ENCODE peak calls at places on chromosomes 13 and 19, in six cellular contexts. One of them, this sample, is unnamed.

GRCh38 chr13:39773833-39774232 is 118.4 kb downstream of the COG6 start:
- DNase-seq in fibroblast of the conjunctiva: no peak
- DNase-seq in NCI-H1436: no peak
- DNase-seq in Calu3: no peak
- DNase-seq in mammary epithelial cell: no peak
- DNase-seq in NCI-H510A: no peak
- DNase-seq in this sample: no peak

GRCh38 chr19:47618771-47619170 is 9.8 kb downstream of the BICRA start:
- DNase-seq in fibroblast of the conjunctiva: no peak
- DNase-seq in NCI-H1436: no peak
- DNase-seq in Calu3: no peak
- DNase-seq in mammary epithelial cell: no peak
- DNase-seq in NCI-H510A: no peak
- DNase-seq in this sample: peak; percentile 84

GRCh38 chr13:111962431-111962891 is 104.5 kb upstream of the SOX1 start:
- DNase-seq in fibroblast of the conjunctiva: no peak
- DNase-seq in NCI-H1436: no peak
- DNase-seq in Calu3: no peak
- DNase-seq in mammary epithelial cell: no peak
- DNase-seq in NCI-H510A: no peak
- DNase-seq in this sample: no peak

GRCh38 chr19:13154241-13154778 is 4.1 kb downstream of the IER2 start:
- DNase-seq in fibroblast of the conjunctiva: peak; percentile 88
- DNase-seq in NCI-H1436: peak; percentile 13
- DNase-seq in Calu3: no peak
- DNase-seq in mammary epithelial cell: peak; percentile 80
- DNase-seq in NCI-H510A: peak; percentile 29
- DNase-seq in this sample: peak; percentile 92

GRCh38 chr19:53246498-53246897 is 8.2 kb downstream of the ZNF677 start:
- DNase-seq in fibroblast of the conjunctiva: no peak
- DNase-seq in NCI-H1436: no peak
- DNase-seq in Calu3: no peak
- DNase-seq in mammary epithelial cell: no peak
- DNase-seq in NCI-H510A: no peak
- DNase-seq in this sample: no peak

GRCh38 chr19:5192568-5192967 is 148.0 kb downstream of the PTPRS start:
- DNase-seq in fibroblast of the conjunctiva: no peak
- DNase-seq in NCI-H1436: no peak
- DNase-seq in Calu3: no peak
- DNase-seq in mammary epithelial cell: no peak
- DNase-seq in NCI-H510A: no peak
- DNase-seq in this sample: no peak

GRCh38 chr19:34474233-34474989 is 7.1 kb upstream of the WTIP start:
- DNase-seq in fibroblast of the conjunctiva: no peak
- DNase-seq in NCI-H1436: peak; percentile 41
- DNase-seq in Calu3: no peak
- DNase-seq in mammary epithelial cell: no peak
- DNase-seq in NCI-H510A: no peak
- DNase-seq in this sample: no peak

GRCh38 chr13:20389696-20390525 is 135.7 kb downstream of the CRYL1 start:
- DNase-seq in fibroblast of the conjunctiva: no peak
- DNase-seq in NCI-H1436: no peak
- DNase-seq in Calu3: no peak
- DNase-seq in mammary epithelial cell: no peak
- DNase-seq in NCI-H510A: no peak
- DNase-seq in this sample: no peak

GRCh38 chr19:12208221-12208620 is 45.3 kb downstream of the ZNF136 start:
- DNase-seq in fibroblast of the conjunctiva: no peak
- DNase-seq in NCI-H1436: no peak
- DNase-seq in Calu3: no peak
- DNase-seq in mammary epithelial cell: no peak
- DNase-seq in NCI-H510A: no peak
- DNase-seq in this sample: no peak

GRCh38 chr19:18894254-18895037 is 1.5 kb downstream of the CERS1 start:
- DNase-seq in fibroblast of the conjunctiva: peak; percentile 33
- DNase-seq in NCI-H1436: peak; percentile 59
- DNase-seq in Calu3: no peak
- DNase-seq in mammary epithelial cell: no peak
- DNase-seq in NCI-H510A: no peak
- DNase-seq in this sample: no peak

GRCh38 chr13:36293497-36293896 is 4.1 kb downstream of the CCDC169 start:
- DNase-seq in fibroblast of the conjunctiva: no peak
- DNase-seq in NCI-H1436: no peak
- DNase-seq in Calu3: no peak
- DNase-seq in mammary epithelial cell: no peak
- DNase-seq in NCI-H510A: no peak
- DNase-seq in this sample: no peak

GRCh38 chr13:87778128-87778527 is 107.0 kb downstream of the SLITRK5 start:
- DNase-seq in fibroblast of the conjunctiva: no peak
- DNase-seq in NCI-H1436: no peak
- DNase-seq in Calu3: no peak
- DNase-seq in mammary epithelial cell: no peak
- DNase-seq in NCI-H510A: no peak
- DNase-seq in this sample: no peak

GRCh38 chr19:35755160-35755549 is 1.7 kb downstream of the HSPB6 start:
- DNase-seq in fibroblast of the conjunctiva: no peak
- DNase-seq in NCI-H1436: no peak
- DNase-seq in Calu3: no peak
- DNase-seq in mammary epithelial cell: no peak
- DNase-seq in NCI-H510A: no peak
- DNase-seq in this sample: no peak

GRCh38 chr13:32726374-32727037 is 140.3 kb downstream of the PDS5B start:
- DNase-seq in fibroblast of the conjunctiva: no peak
- DNase-seq in NCI-H1436: no peak
- DNase-seq in Calu3: no peak
- DNase-seq in mammary epithelial cell: no peak
- DNase-seq in NCI-H510A: no peak
- DNase-seq in this sample: no peak

GRCh38 chr13:37690361-37690760 is 91.8 kb upstream of the POSTN start:
- DNase-seq in fibroblast of the conjunctiva: no peak
- DNase-seq in NCI-H1436: no peak
- DNase-seq in Calu3: no peak
- DNase-seq in mammary epithelial cell: no peak
- DNase-seq in NCI-H510A: no peak
- DNase-seq in this sample: no peak

GRCh38 chr13:33793726-33794125 is 24.2 kb upstream of the RFC3 start:
- DNase-seq in fibroblast of the conjunctiva: no peak
- DNase-seq in NCI-H1436: no peak
- DNase-seq in Calu3: no peak
- DNase-seq in mammary epithelial cell: no peak
- DNase-seq in NCI-H510A: no peak
- DNase-seq in this sample: no peak

GRCh38 chr19:58325623-58326022 is 1.2 kb upstream of the ZSCAN22 start:
- DNase-seq in fibroblast of the conjunctiva: no peak
- DNase-seq in NCI-H1436: no peak
- DNase-seq in Calu3: no peak
- DNase-seq in mammary epithelial cell: peak; percentile 66
- DNase-seq in NCI-H510A: no peak
- DNase-seq in this sample: no peak

GRCh38 chr19:47020992-47021496 is 1.4 kb downstream of the NPAS1 start:
- DNase-seq in fibroblast of the conjunctiva: no peak
- DNase-seq in NCI-H1436: no peak
- DNase-seq in Calu3: no peak
- DNase-seq in mammary epithelial cell: no peak
- DNase-seq in NCI-H510A: no peak
- DNase-seq in this sample: no peak

GRCh38 chr13:98171806-98172569 is 5.1 kb downstream of the RNF113B start:
- DNase-seq in fibroblast of the conjunctiva: no peak
- DNase-seq in NCI-H1436: no peak
- DNase-seq in Calu3: no peak
- DNase-seq in mammary epithelial cell: no peak
- DNase-seq in NCI-H510A: no peak
- DNase-seq in this sample: no peak

GRCh38 chr19:39167461-39168257 is 29.1 kb upstream of the NCCRP1 start:
- DNase-seq in fibroblast of the conjunctiva: no peak
- DNase-seq in NCI-H1436: no peak
- DNase-seq in Calu3: peak; percentile 83
- DNase-seq in mammary epithelial cell: peak; percentile 77
- DNase-seq in NCI-H510A: peak; percentile 89
- DNase-seq in this sample: no peak

GRCh38 chr19:54464624-54465266 is 1.2 kb upstream of the LENG9 start:
- DNase-seq in fibroblast of the conjunctiva: peak; percentile 70
- DNase-seq in NCI-H1436: peak; percentile 58
- DNase-seq in Calu3: peak; percentile 95
- DNase-seq in mammary epithelial cell: peak; percentile 85
- DNase-seq in NCI-H510A: peak; percentile 60
- DNase-seq in this sample: peak; percentile 95

GRCh38 chr19:50357178-50358100 is 8.0 kb downstream of the NAPSA start:
- DNase-seq in fibroblast of the conjunctiva: no peak
- DNase-seq in NCI-H1436: peak; percentile 76
- DNase-seq in Calu3: peak; percentile 82
- DNase-seq in mammary epithelial cell: peak; percentile 34
- DNase-seq in NCI-H510A: no peak
- DNase-seq in this sample: peak; percentile 70

GRCh38 chr13:105979586-105979985 is 555.9 kb downstream of the EFNB2 start:
- DNase-seq in fibroblast of the conjunctiva: no peak
- DNase-seq in NCI-H1436: peak; percentile 9
- DNase-seq in Calu3: no peak
- DNase-seq in mammary epithelial cell: peak; percentile 85
- DNase-seq in NCI-H510A: no peak
- DNase-seq in this sample: peak; percentile 45

GRCh38 chr19:289651-290538 is 1.3 kb downstream of the PLPP2 start:
- DNase-seq in fibroblast of the conjunctiva: no peak
- DNase-seq in NCI-H1436: peak; percentile 51
- DNase-seq in Calu3: peak; percentile 83
- DNase-seq in mammary epithelial cell: peak; percentile 89
- DNase-seq in NCI-H510A: peak; percentile 62
- DNase-seq in this sample: peak; percentile 94